ENCODE peak calls at places on chromosome 18, in nine cellular contexts. F is H1; V is sigmoid colon; Z is spleen; P is WTC11; X is EH; B is AG10803; L is stimulated activated CD4-positive, alpha-beta T cell treated with anti-CD3 and anti-CD28 coated beads, Interleukin-4, amount 100 ng/mL, for 4 hours; A is transverse colon. T is an unnamed sample.
A peak's percentile ranks its signal among the peaks of the same experiment; 100 is the strongest.

GRCh38 chr18:26003391-26003790 is 87.0 kb downstream of the SS18 start:
- DNase-seq in F (no peak), V (no peak), Z (no peak), P (no peak), X (no peak), B (no peak), L (no peak), A (no peak), T (no peak)

GRCh38 chr18:69889009-69889408 is 58.7 kb downstream of the CD226 start:
- DNase-seq in F (no peak), V (no peak), Z (no peak), P (no peak), X (no peak), B (peak; percentile 13), L (no peak), A (no peak), T (no peak)

GRCh38 chr18:76408480-76409067 is 86.5 kb downstream of the ZNF516 start:
- DNase-seq in F (no peak), V (no peak), Z (no peak), P (no peak), X (no peak), B (no peak), L (no peak), A (no peak), T (no peak)

GRCh38 chr18:22136395-22136794 is 33.0 kb upstream of the GATA6 start:
- DNase-seq in F (no peak), V (no peak), Z (no peak), P (no peak), X (peak; percentile 15), B (no peak), L (no peak), A (no peak), T (no peak)

GRCh38 chr18:24633121-24633520 is 172.7 kb downstream of the HRH4 start:
- DNase-seq in F (no peak), V (no peak), Z (no peak), P (no peak), X (no peak), B (no peak), L (no peak), A (no peak), T (peak; percentile 23)

GRCh38 chr18:23340661-23341060 is 112.4 kb upstream of the RIOK3 start:
- DNase-seq in F (no peak), V (no peak), Z (no peak), P (no peak), X (no peak), B (peak; percentile 49), L (no peak), A (no peak), T (no peak)

GRCh38 chr18:75276813-75277628 is 66.4 kb downstream of the TSHZ1 start:
- DNase-seq in F (no peak), V (no peak), Z (no peak), P (no peak), X (peak; percentile 86), B (peak; percentile 76), L (no peak), A (no peak), T (peak; percentile 76)

GRCh38 chr18:72986103-72986502 is 118.3 kb upstream of the NETO1 start:
- DNase-seq in F (no peak), V (no peak), Z (no peak), P (no peak), X (no peak), B (no peak), L (no peak), A (no peak), T (no peak)